ENCODE peak calls at places on chromosomes 4 and X, in nine cellular contexts. B is left colon; T is A673; S is iris pigment epithelial cell; Y is NCI-H524 treated with DMSO at 0.1 percent for 48 hours; A is nephron progenitor cell; W is stimulated activated CD4-positive, alpha-beta T cell treated with anti-CD3 and anti-CD28 coated beads, Interleukin-15, amount 100 ng/mL, for 1 hour; D is activated naive CD4-positive, alpha-beta T cell treated with Interleukin-2 at 50 U/mL for 16 hours; R is globus pallidus. K is an unnamed sample.

GRCh38 chr4:163540977-163541376 is 46.5 kb downstream of the TMA16 start:
- DNase-seq in B (no peak), T (no peak), S (peak; percentile 92), Y (no peak), A (no peak), W (no peak), D (no peak), R (no peak), K (no peak)

GRCh38 chr4:139274790-139275189 is 5.2 kb downstream of the MGARP start:
- DNase-seq in B (no peak), T (no peak), S (no peak), Y (no peak), A (no peak), W (no peak), D (no peak), R (no peak), K (no peak)

GRCh38 chr4:184937745-184938144 is 80.5 kb upstream of the HELT start:
- DNase-seq in B (peak; percentile 35), T (peak; percentile 60), S (no peak), Y (no peak), A (no peak), W (no peak), D (no peak), R (no peak), K (no peak)

GRCh38 chrX:56248492-56248891 is 16.3 kb downstream of the KLF8 start:
- DNase-seq in B (no peak), T (peak; percentile 63), S (peak; percentile 44), Y (peak; percentile 0), A (peak; percentile 48), W (peak; percentile 13), D (peak; percentile 57), R (peak; percentile 32), K (no peak)

GRCh38 chrX:24146283-24146865 is 3.2 kb upstream of the ZFX start:
- DNase-seq in B (no peak), T (peak; percentile 34), S (peak; percentile 49), Y (no peak), A (no peak), W (no peak), D (no peak), R (no peak), K (no peak)

GRCh38 chrX:47723689-47724088 is 64.7 kb upstream of the UXT start:
- DNase-seq in B (no peak), T (no peak), S (no peak), Y (no peak), A (no peak), W (no peak), D (peak; percentile 4), R (no peak), K (no peak)

GRCh38 chrX:150694738-150695410 is 1.7 kb downstream of the MTMR1 start:
- DNase-seq in B (no peak), T (no peak), S (no peak), Y (peak; percentile 23), A (no peak), W (no peak), D (peak; percentile 35), R (no peak), K (no peak)

GRCh38 chr4:181661090-181661489 is 582.1 kb upstream of the TENM3 start:
- DNase-seq in B (no peak), T (no peak), S (peak; percentile 90), Y (no peak), A (no peak), W (no peak), D (no peak), R (no peak), K (no peak)

GRCh38 chr4:158962396-158962795 is 140.5 kb upstream of the RAPGEF2 start:
- DNase-seq in B (no peak), T (peak; percentile 82), S (no peak), Y (no peak), A (no peak), W (no peak), D (no peak), R (no peak), K (no peak)

GRCh38 chr4:20196476-20196875 is 55.2 kb upstream of the SLIT2 start:
- DNase-seq in B (no peak), T (no peak), S (no peak), Y (no peak), A (no peak), W (no peak), D (no peak), R (no peak), K (no peak)

GRCh38 chr4:174398728-174399127 is 115.0 kb downstream of the CEP44 start:
- DNase-seq in B (no peak), T (no peak), S (peak; percentile 93), Y (peak; percentile 7), A (no peak), W (no peak), D (no peak), R (no peak), K (no peak)

GRCh38 chr4:136651278-136651667 is 881.0 kb downstream of the PCDH18 start:
- DNase-seq in B (no peak), T (no peak), S (peak; percentile 10), Y (no peak), A (no peak), W (no peak), D (no peak), R (no peak), K (no peak)

GRCh38 chrX:7941390-7942042 is 14.3 kb upstream of the PNPLA4 start:
- DNase-seq in B (no peak), T (peak; percentile 33), S (peak; percentile 23), Y (peak; percentile 13), A (peak; percentile 8), W (no peak), D (no peak), R (no peak), K (no peak)

GRCh38 chr4:56106180-56106579 is 157.4 kb downstream of the CEP135 start:
- DNase-seq in B (no peak), T (no peak), S (no peak), Y (peak; percentile 16), A (no peak), W (no peak), D (no peak), R (no peak), K (no peak)

GRCh38 chrX:45894864-45895645 is 650.2 kb downstream of the ZNF674 start:
- DNase-seq in B (no peak), T (no peak), S (no peak), Y (no peak), A (no peak), W (no peak), D (no peak), R (no peak), K (no peak)

GRCh38 chr4:63663870-63664269 is 745.4 kb downstream of the TECRL start:
- DNase-seq in B (no peak), T (no peak), S (no peak), Y (no peak), A (no peak), W (no peak), D (no peak), R (no peak), K (no peak)

K was measured in cerebellar nuclear complex.